ENCODE peak calls at places on chromosomes 16 and 17, in six cellular contexts. R is activated T-cell treated with anti-CD3 and anti-CD28 coated beads for 1 hour; C is dermis blood vessel endothelial cell; Z is stimulated activated CD8-positive, alpha-beta memory T cell treated with anti-CD3 and anti-CD28 coated beads, Interleukin-4, amount 100 ng/mL, for 1 hour; T is stimulated activated naive B cell treated with anti-CD40 and anti-IgM and Interleukin-4, amounts not matched to agents 10 μg/mL and 1 μg/mL and 100 μg/mL, for 72 hours; O is progenitor cell of endocrine pancreas. J is an unnamed sample.

GRCh38 chr16:324451-325334 is 27.8 kb downstream of the AXIN1 start:
- DNase-seq in R (peak), C (peak), Z (peak), T (peak), O (no peak), J (no peak)

GRCh38 chr17:57284583-57284982 is 28.3 kb downstream of the MSI2 start:
- DNase-seq in R (no peak), C (no peak), Z (no peak), T (no peak), O (no peak), J (no peak)

GRCh38 chr16:19179890-19180490 is 11.9 kb downstream of the SYT17 start:
- DNase-seq in R (no peak), C (peak), Z (no peak), T (peak), O (peak), J (peak)

GRCh38 chr17:65121916-65122821 is 15.0 kb upstream of the RGS9 start:
- DNase-seq in R (no peak), C (peak), Z (no peak), T (peak), O (no peak), J (peak)

GRCh38 chr16:19168173-19169080 is at the start of gene SYT17:
- DNase-seq in R (no peak), C (peak), Z (no peak), T (peak), O (peak), J (peak)

GRCh38 chr16:67773099-67773498 is 33.3 kb downstream of the RANBP10 start:
- DNase-seq in R (no peak), C (peak), Z (no peak), T (no peak), O (no peak), J (no peak)

GRCh38 chr16:78134944-78135619 is 35.6 kb downstream of the WWOX start:
- DNase-seq in R (no peak), C (no peak), Z (no peak), T (no peak), O (no peak), J (no peak)

GRCh38 chr16:56279132-56279531 is 87.8 kb downstream of the GNAO1 start:
- DNase-seq in R (peak), C (no peak), Z (peak), T (peak), O (no peak), J (no peak)

GRCh38 chr17:42775534-42776098 is 2.4 kb downstream of the VPS25 start:
- DNase-seq in R (no peak), C (peak), Z (no peak), T (peak), O (no peak), J (no peak)

GRCh38 chr17:37661372-37662014 is 18.2 kb upstream of the DDX52 start:
- DNase-seq in R (no peak), C (peak), Z (no peak), T (no peak), O (no peak), J (no peak)

GRCh38 chr16:2767891-2768290 is 9.2 kb downstream of the ELOB start:
- DNase-seq in R (no peak), C (no peak), Z (no peak), T (no peak), O (no peak), J (no peak)

GRCh38 chr16:65057184-65057583 is 64.7 kb downstream of the CDH11 start:
- DNase-seq in R (no peak), C (no peak), Z (no peak), T (no peak), O (no peak), J (no peak)

GRCh38 chr17:45149669-45150603 is 1.7 kb downstream of the HEXIM1 start:
- DNase-seq in R (no peak), C (peak), Z (no peak), T (no peak), O (no peak), J (peak)

GRCh38 chr17:80892019-80892855 is 99.4 kb upstream of the CHMP6 start:
- DNase-seq in R (peak), C (peak), Z (peak), T (peak), O (no peak), J (no peak)

GRCh38 chr17:37488009-37488604 is 1.6 kb upstream of the DUSP14 start:
- DNase-seq in R (no peak), C (peak), Z (no peak), T (no peak), O (no peak), J (peak)

GRCh38 chr17:73455767-73456166 is 144.0 kb upstream of the CDC42EP4 start:
- DNase-seq in R (no peak), C (no peak), Z (no peak), T (no peak), O (no peak), J (no peak)

GRCh38 chr17:70653850-70654249 is 484.5 kb downstream of the KCNJ2 start:
- DNase-seq in R (no peak), C (no peak), Z (no peak), T (no peak), O (no peak), J (no peak)

GRCh38 chr17:56785396-56785795 is 48.3 kb downstream of the C17orf67 start:
- DNase-seq in R (no peak), C (peak), Z (no peak), T (no peak), O (no peak), J (no peak)

GRCh38 chr16:1494129-1494640 is 1.0 kb downstream of the TELO2 start:
- DNase-seq in R (no peak), C (peak), Z (no peak), T (no peak), O (no peak), J (no peak)

GRCh38 chr17:35428229-35428628 is 4.1 kb downstream of the SLFN12 start:
- DNase-seq in R (no peak), C (no peak), Z (no peak), T (no peak), O (no peak), J (no peak)

GRCh38 chr17:7886227-7887037 is 2.2 kb upstream of the CHD3 start:
- DNase-seq in R (peak), C (peak), Z (peak), T (no peak), O (no peak), J (peak)

GRCh38 chr17:17060001-17060929 is 18.0 kb downstream of the MPRIP start:
- DNase-seq in R (no peak), C (no peak), Z (no peak), T (no peak), O (no peak), J (no peak)

GRCh38 chr17:34614698-34615097 is 35.3 kb downstream of the TMEM132E start:
- DNase-seq in R (no peak), C (no peak), Z (no peak), T (no peak), O (no peak), J (no peak)

GRCh38 chr17:73419896-73420295 is 108.1 kb upstream of the CDC42EP4 start:
- DNase-seq in R (no peak), C (no peak), Z (no peak), T (no peak), O (no peak), J (no peak)

GRCh38 chr16:830871-831570 is 30.5 kb upstream of the GNG13 start:
- DNase-seq in R (no peak), C (no peak), Z (no peak), T (no peak), O (no peak), J (no peak)

GRCh38 chr16:3577302-3577752 is at the start of gene NLRC3:
- DNase-seq in R (peak), C (peak), Z (no peak), T (no peak), O (no peak), J (no peak)

GRCh38 chr16:66930189-66930588 is 4.0 kb downstream of the CIAO2B start:
- DNase-seq in R (no peak), C (peak), Z (no peak), T (no peak), O (no peak), J (peak)

GRCh38 chr16:1351582-1352362 is at the start of the genes GNPTG and TSR3:
- DNase-seq in R (peak), C (peak), Z (peak), T (peak), O (peak), J (peak)

GRCh38 chr17:31907342-31907975 is 6.0 kb upstream of the UTP6 start:
- DNase-seq in R (no peak), C (peak), Z (no peak), T (no peak), O (no peak), J (peak)

GRCh38 chr17:19531780-19532501 is 1.7 kb upstream of the SLC47A1 start:
- DNase-seq in R (no peak), C (no peak), Z (no peak), T (no peak), O (no peak), J (no peak)

GRCh38 chr16:71513302-71513701 is 12.9 kb upstream of the CHST4 start:
- DNase-seq in R (no peak), C (no peak), Z (no peak), T (no peak), O (no peak), J (no peak)

GRCh38 chr17:261640-262039 is 80.2 kb upstream of the DOC2B start:
- DNase-seq in R (no peak), C (peak), Z (no peak), T (no peak), O (no peak), J (no peak)

GRCh38 chr16:24689128-24689527 is 40.3 kb upstream of the TNRC6A start:
- DNase-seq in R (no peak), C (peak), Z (no peak), T (no peak), O (no peak), J (peak)

GRCh38 chr17:19248923-19249574 is 11.9 kb downstream of the EPN2 start:
- DNase-seq in R (no peak), C (no peak), Z (no peak), T (no peak), O (no peak), J (no peak)

GRCh38 chr17:48578616-48579560 is 738 bp upstream of the HOXB4 start:
- DNase-seq in R (no peak), C (peak), Z (no peak), T (no peak), O (no peak), J (peak)

GRCh38 chr16:24045641-24046040 is 209.9 kb downstream of the PRKCB start:
- DNase-seq in R (no peak), C (peak), Z (no peak), T (no peak), O (peak), J (peak)

GRCh38 chr16:89446136-89446974 is 44.0 kb downstream of the ANKRD11 start:
- DNase-seq in R (no peak), C (no peak), Z (no peak), T (no peak), O (no peak), J (no peak)

GRCh38 chr17:17840751-17841591 is 4.2 kb upstream of the SREBF1 start:
- DNase-seq in R (no peak), C (peak), Z (no peak), T (no peak), O (no peak), J (no peak)

GRCh38 chr16:27313422-27314160 is at the start of gene IL4R:
- DNase-seq in R (peak), C (peak), Z (peak), T (peak), O (peak), J (peak)

GRCh38 chr17:77101521-77102410 is 39.0 kb upstream of the SEC14L1 start:
- DNase-seq in R (no peak), C (no peak), Z (no peak), T (no peak), O (no peak), J (no peak)